ENCODE peak calls at places on chromosomes 5 and 9, in ten cellular contexts. One of them, this sample, is unnamed. For H3K9me3, the result is how much of the 10 kb centered on the place peaks cover.

GRCh38 chr9:105280730-105281129 is 36.3 kb downstream of the SLC44A1 start:
- DNase-seq in stomach: no peak
- DNase-seq in GM23248: peak
- DNase-seq in esophagus muscularis mucosa: no peak
- DNase-seq in kidney: no peak
- DNase-seq in OCI-LY7: no peak
- DNase-seq in neuronal stem cell: no peak
- DNase-seq in MM.1S: no peak
- DNase-seq in sigmoid colon: no peak
- DNase-seq in K562: no peak
- DNase-seq in this sample: peak

GRCh38 chr5:76016258-76016657 is 66.9 kb upstream of the SV2C start:
- DNase-seq in neuronal stem cell: no peak
- DNase-seq in GM23248: no peak
- DNase-seq in stomach: no peak
- DNase-seq in sigmoid colon: no peak
- DNase-seq in esophagus muscularis mucosa: no peak
- DNase-seq in kidney: no peak
- DNase-seq in OCI-LY7: no peak
- DNase-seq in MM.1S: no peak
- DNase-seq in K562: peak
- DNase-seq in this sample: no peak

GRCh38 chr9:81497096-81497495 is 192.3 kb downstream of the TLE1 start:
- DNase-seq in OCI-LY7: no peak
- DNase-seq in MM.1S: no peak
- DNase-seq in esophagus muscularis mucosa: no peak
- DNase-seq in K562: no peak
- DNase-seq in stomach: no peak
- DNase-seq in neuronal stem cell: no peak
- DNase-seq in GM23248: peak
- DNase-seq in sigmoid colon: no peak
- DNase-seq in kidney: no peak
- DNase-seq in this sample: peak

GRCh38 chr9:122106576-122106975 is 13.5 kb upstream of the TTLL11 start:
- DNase-seq in K562: no peak
- DNase-seq in neuronal stem cell: no peak
- DNase-seq in esophagus muscularis mucosa: no peak
- DNase-seq in kidney: no peak
- DNase-seq in MM.1S: no peak
- DNase-seq in stomach: no peak
- DNase-seq in GM23248: no peak
- DNase-seq in sigmoid colon: no peak
- DNase-seq in OCI-LY7: no peak
- DNase-seq in this sample: no peak

GRCh38 chr9:127521919-127522304 is 70.6 kb downstream of the LRSAM1 start:
- DNase-seq in GM23248: no peak
- DNase-seq in esophagus muscularis mucosa: no peak
- DNase-seq in K562: no peak
- DNase-seq in MM.1S: no peak
- DNase-seq in OCI-LY7: no peak
- DNase-seq in neuronal stem cell: no peak
- DNase-seq in stomach: peak
- DNase-seq in kidney: peak
- DNase-seq in sigmoid colon: no peak
- DNase-seq in this sample: no peak

GRCh38 chr5:134540747-134541733 is 15.6 kb downstream of the JADE2 start:
- DNase-seq in esophagus muscularis mucosa: no peak
- DNase-seq in OCI-LY7: no peak
- DNase-seq in kidney: no peak
- DNase-seq in sigmoid colon: no peak
- DNase-seq in K562: no peak
- DNase-seq in GM23248: no peak
- DNase-seq in MM.1S: no peak
- DNase-seq in stomach: no peak
- DNase-seq in neuronal stem cell: no peak
- DNase-seq in this sample: no peak

GRCh38 chr5:113081091-113081490 is 104.5 kb downstream of the DCP2 start:
- DNase-seq in kidney: no peak
- DNase-seq in GM23248: no peak
- DNase-seq in stomach: no peak
- DNase-seq in OCI-LY7: no peak
- DNase-seq in K562: no peak
- DNase-seq in MM.1S: no peak
- DNase-seq in neuronal stem cell: peak
- DNase-seq in sigmoid colon: no peak
- DNase-seq in esophagus muscularis mucosa: no peak
- DNase-seq in this sample: no peak

GRCh38 chr5:169637085-169637855 is at the start of gene DOCK2:
- DNase-seq in neuronal stem cell: no peak
- DNase-seq in K562: peak
- DNase-seq in GM23248: peak
- DNase-seq in MM.1S: peak
- DNase-seq in OCI-LY7: peak
- DNase-seq in esophagus muscularis mucosa: no peak
- DNase-seq in stomach: peak
- DNase-seq in sigmoid colon: peak
- DNase-seq in kidney: peak
- DNase-seq in this sample: no peak

GRCh38 chr9:136312436-136312835 is 8.5 kb upstream of the CCDC187 start:
- DNase-seq in OCI-LY7: peak
- DNase-seq in esophagus muscularis mucosa: no peak
- DNase-seq in kidney: peak
- DNase-seq in K562: peak
- DNase-seq in GM23248: peak
- DNase-seq in stomach: peak
- DNase-seq in MM.1S: peak
- DNase-seq in neuronal stem cell: no peak
- DNase-seq in sigmoid colon: no peak
- DNase-seq in this sample: no peak

GRCh38 chr9:121721770-121722169 is 70.3 kb downstream of the DAB2IP start:
- DNase-seq in neuronal stem cell: no peak
- DNase-seq in sigmoid colon: peak
- DNase-seq in OCI-LY7: no peak
- DNase-seq in GM23248: peak
- DNase-seq in kidney: no peak
- DNase-seq in esophagus muscularis mucosa: no peak
- DNase-seq in stomach: no peak
- DNase-seq in K562: no peak
- DNase-seq in MM.1S: no peak
- DNase-seq in this sample: no peak

GRCh38 chr5:143217065-143217803 is 186.3 kb downstream of the NR3C1 start:
- DNase-seq in MM.1S: no peak
- DNase-seq in sigmoid colon: no peak
- DNase-seq in stomach: no peak
- DNase-seq in kidney: no peak
- DNase-seq in neuronal stem cell: no peak
- DNase-seq in esophagus muscularis mucosa: no peak
- DNase-seq in OCI-LY7: no peak
- DNase-seq in K562: peak
- DNase-seq in GM23248: peak
- DNase-seq in this sample: no peak

GRCh38 chr5:172872997-172873491 is 39.0 kb downstream of the ERGIC1 start:
- DNase-seq in K562: no peak
- DNase-seq in stomach: no peak
- DNase-seq in sigmoid colon: peak
- DNase-seq in esophagus muscularis mucosa: peak
- DNase-seq in GM23248: peak
- DNase-seq in MM.1S: no peak
- DNase-seq in OCI-LY7: no peak
- DNase-seq in neuronal stem cell: no peak
- DNase-seq in kidney: peak
- DNase-seq in this sample: peak

DNA sequence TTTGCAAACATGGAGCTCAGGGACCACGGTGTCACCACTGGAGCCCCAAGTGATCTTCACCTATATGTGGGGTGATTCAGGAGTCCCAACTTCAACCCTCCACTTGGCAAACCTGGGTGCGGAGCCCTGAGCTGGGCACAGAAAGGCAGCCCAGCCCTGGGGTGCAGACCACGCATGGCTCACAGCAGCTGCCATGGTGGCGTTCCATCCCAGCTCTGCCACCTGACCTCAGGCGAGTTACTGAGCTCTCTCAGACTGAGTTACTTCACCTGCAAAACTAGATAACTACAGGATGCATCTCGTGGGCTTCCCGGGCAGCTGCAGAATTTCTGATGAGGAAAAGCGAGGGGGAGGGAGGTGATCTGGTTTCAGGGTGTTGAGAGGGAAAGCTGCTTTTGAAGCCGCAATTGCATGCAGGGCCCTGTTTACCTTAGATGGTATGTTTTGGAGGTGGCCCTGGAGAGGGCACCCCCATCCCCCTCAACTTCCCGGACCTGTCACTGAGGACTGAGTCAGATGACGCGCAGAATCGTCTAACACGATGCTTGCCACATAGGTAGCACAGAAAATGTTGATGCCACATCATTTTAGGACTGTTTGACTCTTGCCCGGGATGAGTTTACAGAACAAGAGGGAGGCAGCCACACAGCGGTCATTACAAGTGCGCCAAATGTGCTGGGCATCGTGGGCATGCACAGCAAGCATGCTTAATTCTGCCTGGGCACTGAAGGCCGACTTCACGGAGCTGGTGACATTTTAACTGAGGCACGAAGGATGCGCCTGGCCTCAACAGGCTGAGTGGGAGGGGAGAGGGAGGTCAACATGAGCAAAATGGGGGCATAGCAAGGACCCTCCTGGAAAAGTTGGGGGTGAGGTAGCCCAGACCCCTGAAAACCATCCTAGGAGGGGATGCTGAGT is 154.6 kb downstream of the COL23A1 start:
- DNase-seq in sigmoid colon: peak
- DNase-seq in K562: no peak
- DNase-seq in kidney: no peak
- DNase-seq in OCI-LY7: no peak
- DNase-seq in esophagus muscularis mucosa: peak
- DNase-seq in MM.1S: no peak
- DNase-seq in neuronal stem cell: no peak
- DNase-seq in stomach: no peak
- DNase-seq in GM23248: no peak
- DNase-seq in this sample: no peak
- H3K9me3 ChIP-seq in sigmoid colon: under half
- H3K9me3 ChIP-seq in K562: under half
- H3K9me3 ChIP-seq in kidney: under half
- H3K9me3 ChIP-seq in OCI-LY7: under half
- H3K9me3 ChIP-seq in esophagus muscularis mucosa: under half
- H3K9me3 ChIP-seq in MM.1S: under half
- H3K9me3 ChIP-seq in neuronal stem cell: under half
- H3K9me3 ChIP-seq in stomach: under half
- H3K9me3 ChIP-seq in GM23248: under half
- H3K9me3 ChIP-seq in this sample: under half

GRCh38 chr9:8115570-8115969 is 316.0 kb upstream of the DMAC1 start:
- DNase-seq in esophagus muscularis mucosa: no peak
- DNase-seq in K562: no peak
- DNase-seq in sigmoid colon: no peak
- DNase-seq in MM.1S: no peak
- DNase-seq in GM23248: no peak
- DNase-seq in stomach: no peak
- DNase-seq in OCI-LY7: no peak
- DNase-seq in neuronal stem cell: no peak
- DNase-seq in kidney: no peak
- DNase-seq in this sample: no peak
- H3K9me3 ChIP-seq in esophagus muscularis mucosa: under half
- H3K9me3 ChIP-seq in K562: under half
- H3K9me3 ChIP-seq in sigmoid colon: under half
- H3K9me3 ChIP-seq in MM.1S: under half
- H3K9me3 ChIP-seq in GM23248: under half
- H3K9me3 ChIP-seq in stomach: under half
- H3K9me3 ChIP-seq in OCI-LY7: under half
- H3K9me3 ChIP-seq in neuronal stem cell: under half
- H3K9me3 ChIP-seq in kidney: under half
- H3K9me3 ChIP-seq in this sample: under half

GRCh38 chr5:152907488-152908245 is 502.6 kb upstream of the NMUR2 start:
- DNase-seq in MM.1S: no peak
- DNase-seq in OCI-LY7: no peak
- DNase-seq in esophagus muscularis mucosa: no peak
- DNase-seq in neuronal stem cell: no peak
- DNase-seq in kidney: no peak
- DNase-seq in GM23248: no peak
- DNase-seq in sigmoid colon: no peak
- DNase-seq in K562: no peak
- DNase-seq in stomach: no peak
- DNase-seq in this sample: no peak
- H3K9me3 ChIP-seq in MM.1S: under half
- H3K9me3 ChIP-seq in OCI-LY7: under half
- H3K9me3 ChIP-seq in esophagus muscularis mucosa: under half
- H3K9me3 ChIP-seq in neuronal stem cell: under half
- H3K9me3 ChIP-seq in kidney: under half
- H3K9me3 ChIP-seq in GM23248: under half
- H3K9me3 ChIP-seq in sigmoid colon: under half
- H3K9me3 ChIP-seq in K562: under half
- H3K9me3 ChIP-seq in stomach: under half
- H3K9me3 ChIP-seq in this sample: under half

DNA sequence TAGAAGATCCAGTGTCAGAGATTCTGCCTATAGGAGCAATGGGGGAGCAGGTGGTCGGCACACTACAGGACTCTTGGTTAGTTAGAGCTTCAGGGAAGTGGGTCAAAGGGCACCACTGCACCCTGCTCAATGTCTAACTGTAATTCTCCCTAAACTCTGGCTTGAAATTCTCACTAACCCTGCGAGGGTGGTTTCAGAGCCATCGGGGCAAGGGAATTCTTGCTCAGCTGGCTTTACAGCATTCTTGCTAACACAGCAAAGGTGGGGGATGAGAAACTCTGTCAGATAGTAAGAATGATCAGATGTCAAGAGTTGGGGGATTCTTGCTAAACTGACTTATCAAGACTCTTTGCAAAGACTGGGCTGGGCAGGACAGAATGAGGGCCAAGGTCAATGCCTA is 4.7 kb upstream of the ZNF354C start:
- DNase-seq in stomach: no peak
- DNase-seq in kidney: no peak
- DNase-seq in GM23248: no peak
- DNase-seq in K562: no peak
- DNase-seq in neuronal stem cell: no peak
- DNase-seq in sigmoid colon: no peak
- DNase-seq in esophagus muscularis mucosa: no peak
- DNase-seq in OCI-LY7: no peak
- DNase-seq in MM.1S: no peak
- DNase-seq in this sample: no peak
- H3K9me3 ChIP-seq in stomach: under half
- H3K9me3 ChIP-seq in kidney: under half
- H3K9me3 ChIP-seq in GM23248: under half
- H3K9me3 ChIP-seq in K562: under half
- H3K9me3 ChIP-seq in neuronal stem cell: under half
- H3K9me3 ChIP-seq in sigmoid colon: under half
- H3K9me3 ChIP-seq in esophagus muscularis mucosa: under half
- H3K9me3 ChIP-seq in OCI-LY7: under half
- H3K9me3 ChIP-seq in MM.1S: under half
- H3K9me3 ChIP-seq in this sample: under half

This sample was measured in astrocyte.